ENCODE peak calls at places on chromosomes 11 and 22, in five cellular contexts. C is epithelial cell of esophagus; M is CD8-positive, alpha-beta T cell; R is OCI-LY7; H is neural crest cell. V is an unnamed sample.

GRCh38 chr11:34274712-34275398 is 83.0 kb downstream of the ABTB2 start:
- DNase-seq in H (no peak), C (peak), R (no peak), M (no peak), V (no peak)

GRCh38 chr11:134536677-134537076 is 124.6 kb upstream of the B3GAT1 start:
- DNase-seq in R (no peak), M (no peak), H (no peak), C (no peak), V (no peak)

GRCh38 chr22:36339171-36340065 is 48.3 kb downstream of the MYH9 start:
- DNase-seq in C (no peak), H (no peak), R (no peak), M (no peak), V (no peak)

GRCh38 chr22:21697866-21698265 is 32.1 kb downstream of the PPIL2 start:
- DNase-seq in H (no peak), R (no peak), C (no peak), M (no peak), V (no peak)

GRCh38 chr22:40392618-40393017 is 22.2 kb downstream of the SGSM3 start:
- DNase-seq in M (no peak), R (no peak), H (no peak), C (no peak), V (no peak)

GRCh38 chr11:126359431-126360048 is 4.1 kb downstream of the ST3GAL4 start:
- DNase-seq in H (no peak), C (no peak), M (no peak), R (no peak), V (no peak)

GRCh38 chr11:124075841-124076571 is 34.9 kb upstream of the OR10G7 start:
- DNase-seq in H (no peak), M (no peak), C (peak), R (no peak), V (no peak)

GRCh38 chr11:15707194-15707593 is 592.5 kb downstream of the INSC start:
- DNase-seq in H (no peak), M (no peak), R (no peak), C (no peak), V (no peak)

GRCh38 chr11:78168539-78169477 is 19.6 kb downstream of the KCTD21 start:
- DNase-seq in H (no peak), M (no peak), R (no peak), C (no peak), V (no peak)

GRCh38 chr11:114246321-114247069 is 49.7 kb upstream of the NNMT start:
- DNase-seq in H (no peak), R (no peak), M (no peak), C (no peak), V (no peak)

GRCh38 chr22:39883057-39883456 is 10.5 kb downstream of the ENTHD1 start:
- DNase-seq in H (no peak), M (no peak), C (no peak), R (no peak), V (no peak)

GRCh38 chr11:33942954-33943353 is 51.1 kb upstream of the LMO2 start:
- DNase-seq in M (no peak), R (peak), C (peak), H (no peak), V (no peak)

GRCh38 chr11:24511518-24511917 is 14.7 kb downstream of the LUZP2 start:
- DNase-seq in C (peak), R (no peak), H (no peak), M (no peak), V (no peak)

DNA sequence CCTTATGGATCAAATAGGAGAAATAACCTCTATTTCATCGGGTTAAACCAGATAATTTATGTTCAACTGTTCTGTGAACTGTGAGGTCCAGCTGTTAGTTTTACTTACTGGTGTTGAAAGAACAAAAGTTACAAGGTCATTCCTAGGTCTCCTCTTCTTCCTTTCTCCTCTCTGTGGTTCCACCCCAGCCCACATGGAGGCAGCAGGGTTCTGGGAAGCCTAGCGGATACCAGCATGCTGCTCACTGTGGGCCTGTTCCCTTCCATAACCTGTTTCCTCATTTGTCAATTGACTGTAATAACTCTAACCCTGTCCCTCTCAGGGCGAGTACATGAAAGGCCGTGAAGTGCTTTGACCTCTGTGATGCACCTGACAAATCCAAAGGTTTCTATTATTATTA is 27.8 kb downstream of the RELT start:
- DNase-seq in C (peak), R (no peak), M (no peak), H (peak), V (no peak)
- TF ChIP-seq CTCF in C (peak), R (peak), M (no peak), H (peak), V (peak)

DNA sequence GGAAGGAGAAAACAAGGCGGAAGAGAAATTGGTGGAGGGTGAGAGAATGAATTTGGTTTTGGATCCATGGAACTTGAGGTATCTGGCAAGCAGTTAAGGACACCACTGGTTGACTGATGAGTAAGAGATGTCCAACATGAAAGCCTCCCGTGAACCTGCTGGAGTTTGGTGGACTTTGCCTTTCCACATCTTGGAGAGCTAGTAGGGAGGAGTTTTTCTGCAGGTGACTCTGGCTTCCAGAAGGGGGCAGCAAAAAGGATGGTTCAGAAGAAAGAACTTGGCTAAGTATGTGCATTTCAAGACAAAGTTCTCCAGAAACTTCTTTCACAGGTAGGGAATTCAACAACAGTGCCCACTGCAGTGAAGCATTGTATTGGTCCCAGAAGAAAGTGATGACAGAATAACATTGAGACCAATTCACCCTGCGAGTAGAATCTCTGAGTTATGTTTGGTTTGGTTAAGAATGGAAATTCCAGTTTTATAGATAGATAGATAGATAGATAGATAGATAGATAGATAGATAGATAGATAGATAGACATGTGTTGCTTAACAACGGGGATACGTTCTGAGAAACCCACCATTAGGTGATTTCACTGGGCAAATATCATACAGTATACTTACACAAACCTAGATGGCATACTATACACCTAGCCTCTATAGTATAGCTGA is 28.5 kb downstream of the DCDC1 start:
- DNase-seq in C (peak), M (no peak), R (peak), H (no peak), V (no peak)
- TF ChIP-seq CTCF in C (peak), M (peak), R (peak), H (peak), V (peak)

GRCh38 chr22:42428760-42429159 is 3.4 kb downstream of the NFAM1 start:
- DNase-seq in R (no peak), H (no peak), M (no peak), C (no peak), V (no peak)
- TF ChIP-seq CTCF in R (no peak), H (no peak), M (no peak), C (no peak), V (no peak)

GRCh38 chr11:64227405-64227956 is 1.4 kb downstream of the NUDT22 start:
- DNase-seq in R (no peak), C (peak), M (no peak), H (no peak), V (no peak)

GRCh38 chr11:64224891-64225607 is 937 bp downstream of the TRPT1 start:
- DNase-seq in M (no peak), R (no peak), H (no peak), C (no peak), V (no peak)

GRCh38 chr11:64226507-64227051 is 505 bp downstream of the NUDT22 start:
- DNase-seq in C (no peak), R (peak), M (no peak), H (no peak), V (no peak)

GRCh38 chr11:64224151-64224890 is 1.7 kb downstream of the TRPT1 start:
- DNase-seq in M (no peak), C (peak), R (no peak), H (no peak), V (no peak)

GRCh38 chr11:64225608-64226506 is at the start of the genes NUDT22 and TRPT1:
- DNase-seq in R (peak), H (peak), M (peak), C (peak), V (peak)
- TF ChIP-seq CTCF in R (peak), H (peak), M (peak), C (peak), V (peak)

V was measured in D721Med.